ENCODE peak calls at places on chromosome 18, in six cellular contexts. B, X, A, Q, U and I are unnamed samples.

GRCh38 chr18:48391863-48392262 is 17.3 kb downstream of the ZBTB7C start:
- DNase-seq in B (peak; percentile 43), X (no peak), A (no peak), Q (no peak), U (no peak), I (peak; percentile 78)

GRCh38 chr18:79606621-79607331 is 72.8 kb upstream of the CTDP1 start:
- DNase-seq in B (no peak), X (no peak), A (no peak), Q (no peak), U (no peak), I (no peak)

GRCh38 chr18:79749251-79750191 is 48.2 kb upstream of the KCNG2 start:
- DNase-seq in B (no peak), X (no peak), A (no peak), Q (peak; percentile 14), U (no peak), I (no peak)

GRCh38 chr18:75395137-75395536 is 32.4 kb downstream of the SMIM21 start:
- DNase-seq in B (no peak), X (no peak), A (no peak), Q (no peak), U (no peak), I (no peak)

GRCh38 chr18:75073654-75074053 is 135.3 kb downstream of the PTGR3 start:
- DNase-seq in B (no peak), X (no peak), A (no peak), Q (no peak), U (no peak), I (no peak)

GRCh38 chr18:26621161-26622026 is 73.0 kb upstream of the KCTD1 start:
- DNase-seq in B (peak; percentile 59), X (peak; percentile 68), A (peak; percentile 79), Q (no peak), U (peak; percentile 72), I (peak; percentile 65)

GRCh38 chr18:44763327-44763726 is 82.6 kb downstream of the SETBP1 start:
- DNase-seq in B (no peak), X (no peak), A (no peak), Q (no peak), U (no peak), I (no peak)

GRCh38 chr18:67302043-67302442 is 214.5 kb downstream of the DSEL start:
- DNase-seq in B (no peak), X (no peak), A (peak; percentile 39), Q (peak; percentile 51), U (no peak), I (no peak)

GRCh38 chr18:74065366-74065765 is 82.3 kb downstream of the FBXO15 start:
- DNase-seq in B (no peak), X (no peak), A (no peak), Q (no peak), U (no peak), I (no peak)

DNA sequence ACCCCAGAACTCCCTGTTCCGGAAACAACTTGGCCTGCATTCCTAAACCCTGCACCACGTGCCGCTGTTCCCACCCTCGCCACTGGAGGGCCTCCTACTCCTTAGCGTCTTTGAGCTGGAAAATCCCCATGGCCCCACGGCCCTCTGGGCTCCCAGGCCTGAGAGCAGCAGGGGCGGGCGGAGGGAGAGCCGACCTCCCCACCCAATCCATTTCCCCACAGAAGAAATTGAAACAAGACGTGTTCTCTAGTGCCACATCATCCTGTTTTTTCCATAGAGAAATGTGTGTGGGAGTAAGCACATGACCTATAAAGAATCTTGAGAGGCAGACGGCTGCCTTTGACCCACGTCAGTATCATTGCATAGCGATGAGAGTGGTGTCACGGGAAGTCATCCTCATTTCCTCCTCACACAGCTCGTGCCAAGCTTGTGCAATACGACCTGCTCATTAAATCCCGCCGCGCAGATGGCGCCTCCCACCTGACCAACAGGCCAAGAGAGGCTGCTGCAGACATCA is 79.2 kb downstream of the LAMA1 start:
- DNase-seq in B (no peak), X (peak; percentile 24), A (peak; percentile 77), Q (peak; percentile 99), U (peak; percentile 76), I (peak; percentile 77)
- H3K4me3 ChIP-seq in B (no peak overlapping the region), X (no peak overlapping the region), A (peak overlapping the region; percentile 56), Q (peak overlapping the region; percentile 2), U (no peak overlapping the region), I (no peak overlapping the region)

GRCh38 chr18:56508637-56509036 is 129.8 kb downstream of the TXNL1 start:
- DNase-seq in B (no peak), X (no peak), A (no peak), Q (no peak), U (no peak), I (no peak)
- TF ChIP-seq CTCF in B (no peak), X (no peak), A (no peak), Q (no peak), U (no peak), I (no peak)

GRCh38 chr18:9153281-9153680 is 16.7 kb downstream of the ANKRD12 start:
- DNase-seq in B (no peak), X (no peak), A (no peak), Q (no peak), U (no peak), I (no peak)
- H3K4me1 ChIP-seq in B (peaks cover 74% of the 10 kb centered on the region), X (peaks cover 23% of the 10 kb centered on the region), A (peaks cover 10% of the 10 kb centered on the region), Q (peaks cover 2% of the 10 kb centered on the region), U (no peaks in the 10 kb centered on the region), I (peaks cover 19% of the 10 kb centered on the region)

GRCh38 chr18:36493349-36494281 is 196.1 kb downstream of the FHOD3 start:
- DNase-seq in B (no peak), X (no peak), A (no peak), Q (peak; percentile 51), U (peak; percentile 55), I (no peak)
- H3K4me3 ChIP-seq in B (no peak overlapping the region), X (no peak overlapping the region), A (no peak overlapping the region), Q (no peak overlapping the region), U (no peak overlapping the region), I (no peak overlapping the region)

DNA sequence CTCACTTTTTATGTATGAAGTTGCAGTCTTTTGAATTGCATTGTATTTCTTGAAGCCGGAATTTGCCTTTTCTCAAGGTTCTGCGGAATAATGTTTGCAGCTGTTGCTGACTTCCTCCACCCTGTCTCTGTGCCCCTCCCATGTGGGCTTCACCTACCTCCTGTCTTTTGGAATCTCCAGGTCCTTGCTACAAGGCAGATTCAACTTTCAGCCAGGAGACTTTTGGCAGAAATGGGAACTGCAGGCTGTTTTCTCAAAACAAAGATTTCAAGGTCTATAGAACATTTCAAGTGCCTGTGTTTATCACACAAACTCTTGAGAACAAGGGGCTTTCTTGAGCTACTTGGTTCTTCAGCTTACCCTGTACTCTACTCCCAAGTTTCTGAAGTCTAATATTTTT is 25.6 kb downstream of the ZNF236 start:
- DNase-seq in B (no peak), X (peak; percentile 35), A (peak; percentile 38), Q (no peak), U (peak; percentile 27), I (peak; percentile 22)
- TF ChIP-seq CTCF in B (no peak), X (no peak), A (no peak), Q (no peak), U (peak; percentile 28), I (peak; percentile 44)

GRCh38 chr18:23627964-23628363 is 34.7 kb downstream of the ANKRD29 start:
- DNase-seq in B (no peak), X (no peak), A (peak; percentile 11), Q (no peak), U (no peak), I (no peak)

GRCh38 chr18:23627325-23627724 is 35.4 kb downstream of the ANKRD29 start:
- DNase-seq in B (no peak), X (peak; percentile 89), A (peak; percentile 92), Q (peak; percentile 91), U (no peak), I (no peak)

GRCh38 chr18:23631746-23632145 is 31.0 kb downstream of the ANKRD29 start:
- DNase-seq in B (no peak), X (no peak), A (no peak), Q (no peak), U (peak; percentile 48), I (no peak)

GRCh38 chr18:23631312-23631711 is 31.4 kb downstream of the ANKRD29 start:
- DNase-seq in B (no peak), X (no peak), A (no peak), Q (no peak), U (no peak), I (no peak)

GRCh38 chr18:23629444-23629946 is 33.2 kb downstream of the ANKRD29 start:
- DNase-seq in B (peak; percentile 62), X (peak; percentile 95), A (peak; percentile 37), Q (no peak), U (no peak), I (peak; percentile 33)
- H3K4me1 ChIP-seq in B (peaks cover 25% of the 10 kb centered on the region), X (peaks cover 66% of the 10 kb centered on the region), A (peaks cover 49% of the 10 kb centered on the region), Q (peaks cover 8% of the 10 kb centered on the region), U (no peaks in the 10 kb centered on the region), I (no peaks in the 10 kb centered on the region)